ENCODE peak calls at places on chromosomes 1 and 21, in five cellular contexts. M is fibroblast of the aortic adventitia, U is IMR-90, S is mammary epithelial cell, L is upper lobe of right lung. Z is an unnamed sample.

GRCh38 chr1:92480200-92480812 is 6.4 kb downstream of the GFI1 start:
- DNase-seq in M (no peak), U (no peak), S (no peak), L (no peak), Z (no peak)

GRCh38 chr1:169707917-169708604 is 3.4 kb downstream of the SELL start:
- DNase-seq in M (no peak), U (no peak), S (no peak), L (no peak), Z (no peak)

GRCh38 chr1:169601096-169601881 is 15.0 kb upstream of the F5 start:
- DNase-seq in M (peak), U (peak), S (peak), L (no peak), Z (peak)

GRCh38 chr1:46533179-46533864 is 18.1 kb downstream of the KNCN start:
- DNase-seq in M (peak), U (peak), S (no peak), L (peak), Z (no peak)

GRCh38 chr1:167767794-167768193 is 46.0 kb downstream of the MPZL1 start:
- DNase-seq in M (no peak), U (no peak), S (no peak), L (no peak), Z (no peak)

GRCh38 chr1:38037481-38037939 is 9.1 kb downstream of the POU3F1 start:
- DNase-seq in M (peak), U (no peak), S (no peak), L (peak), Z (no peak)

GRCh38 chr1:38905985-38906384 is 24.6 kb upstream of the GJA9 start:
- DNase-seq in M (no peak), U (no peak), S (no peak), L (no peak), Z (no peak)

GRCh38 chr1:46735708-46736324 is 16.9 kb upstream of the EFCAB14 start:
- DNase-seq in M (peak), U (peak), S (peak), L (no peak), Z (peak)

GRCh38 chr1:3609016-3609768 is 2.1 kb downstream of the MEGF6 start:
- DNase-seq in M (no peak), U (no peak), S (no peak), L (no peak), Z (no peak)

GRCh38 chr1:10020668-10021067 is 12.1 kb upstream of the UBE4B start:
- DNase-seq in M (peak), U (no peak), S (no peak), L (no peak), Z (no peak)

GRCh38 chr1:6269271-6269996 is 8.5 kb upstream of the GPR153 start:
- DNase-seq in M (no peak), U (no peak), S (no peak), L (no peak), Z (no peak)

GRCh38 chr1:61133048-61134019 is 51.0 kb downstream of the NFIA start:
- DNase-seq in M (no peak), U (no peak), S (no peak), L (no peak), Z (no peak)

GRCh38 chr1:3278416-3279181 is 175.9 kb upstream of the ARHGEF16 start:
- DNase-seq in M (no peak), U (no peak), S (no peak), L (no peak), Z (no peak)

GRCh38 chr1:84387480-84388163 is 10.7 kb upstream of the DNASE2B start:
- DNase-seq in M (no peak), U (no peak), S (no peak), L (no peak), Z (no peak)

GRCh38 chr21:45431781-45432572 is 27.0 kb downstream of the COL18A1 start:
- DNase-seq in M (peak), U (peak), S (no peak), L (no peak), Z (no peak)

GRCh38 chr21:42565206-42565810 is 51.7 kb downstream of the SLC37A1 start:
- DNase-seq in M (no peak), U (no peak), S (no peak), L (peak), Z (no peak)

GRCh38 chr1:183374825-183375224 is 43.4 kb downstream of the NMNAT2 start:
- DNase-seq in M (no peak), U (no peak), S (no peak), L (no peak), Z (no peak)

GRCh38 chr1:52904590-52905375 is 16.8 kb downstream of the ECHDC2 start:
- DNase-seq in M (peak), U (no peak), S (no peak), L (no peak), Z (no peak)

GRCh38 chr21:35223480-35224156 is 174.5 kb upstream of the RUNX1 start:
- DNase-seq in M (no peak), U (no peak), S (no peak), L (no peak), Z (no peak)

DNA sequence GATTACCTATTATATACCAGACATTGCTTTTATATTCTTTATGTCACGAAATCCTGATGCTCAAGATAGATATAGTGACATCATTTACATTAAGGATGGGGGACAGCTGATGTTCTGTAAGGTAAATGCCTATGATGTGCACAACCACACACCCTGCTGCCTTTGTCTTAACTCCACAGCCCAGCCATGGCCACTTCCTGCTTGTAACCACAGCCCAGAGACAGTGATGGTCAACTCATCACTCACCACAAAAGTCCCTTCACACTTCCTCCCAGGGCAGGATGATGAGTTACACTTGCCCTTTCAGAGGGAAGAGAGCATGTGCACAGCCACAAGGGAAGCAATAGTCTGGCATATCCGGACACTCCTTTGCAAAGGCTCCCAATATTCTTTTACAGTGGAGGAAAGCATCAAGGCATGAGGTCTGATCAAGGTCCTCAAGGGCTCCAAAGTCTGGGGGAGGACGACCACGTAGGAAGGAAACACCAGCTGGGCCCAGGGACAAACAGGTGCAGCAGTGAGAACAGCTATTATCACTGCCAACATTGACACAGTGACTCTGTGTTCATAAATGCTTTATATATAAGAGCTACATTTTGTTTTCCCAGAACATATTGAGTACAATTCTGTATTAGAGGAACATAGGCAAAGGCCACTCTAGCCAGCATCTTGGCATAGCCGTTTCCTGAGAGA is 53.8 kb downstream of the PLPP3 start:
- DNase-seq in M (no peak), U (peak), S (peak), L (no peak), Z (no peak)
- TF ChIP-seq CTCF in M (no peak), U (no peak), S (no peak), L (no peak), Z (no peak)

GRCh38 chr1:25623007-25623406 is 6.4 kb downstream of the MAN1C1 start:
- DNase-seq in M (no peak), U (no peak), S (no peak), L (no peak), Z (no peak)

GRCh38 chr1:25623731-25624130 is 7.1 kb downstream of the MAN1C1 start:
- DNase-seq in M (no peak), U (no peak), S (no peak), L (no peak), Z (no peak)

GRCh38 chr1:25624604-25625003 is 8.0 kb downstream of the MAN1C1 start:
- DNase-seq in M (no peak), U (no peak), S (no peak), L (no peak), Z (no peak)

GRCh38 chr1:25622526-25622925 is 5.9 kb downstream of the MAN1C1 start:
- DNase-seq in M (no peak), U (no peak), S (no peak), L (no peak), Z (no peak)

DNA sequence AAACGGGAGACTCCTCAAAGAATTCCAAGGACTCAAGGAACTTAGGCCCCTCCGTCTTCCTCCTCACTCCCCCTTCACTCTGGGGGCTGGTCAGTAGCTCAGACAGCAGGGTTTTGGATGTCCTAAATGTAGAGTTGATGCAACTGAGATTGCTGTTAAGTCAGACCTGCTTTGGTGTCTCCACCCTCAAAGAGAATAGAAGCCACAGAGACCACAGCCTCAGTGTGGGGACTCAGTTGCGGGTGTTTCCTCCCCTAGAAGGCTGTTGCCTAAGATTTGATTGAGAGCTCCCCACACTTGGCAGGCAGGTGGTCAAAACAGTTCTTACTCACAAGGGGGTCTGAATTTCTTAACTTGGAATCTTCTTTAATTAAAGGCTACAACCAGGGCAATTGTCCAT is 7.6 kb downstream of the MAN1C1 start:
- DNase-seq in M (no peak), U (no peak), S (no peak), L (no peak), Z (no peak)
- H3K4me3 ChIP-seq in M (no peak), U (no peak), S (no peak), L (no peak), Z (no peak)

DNA sequence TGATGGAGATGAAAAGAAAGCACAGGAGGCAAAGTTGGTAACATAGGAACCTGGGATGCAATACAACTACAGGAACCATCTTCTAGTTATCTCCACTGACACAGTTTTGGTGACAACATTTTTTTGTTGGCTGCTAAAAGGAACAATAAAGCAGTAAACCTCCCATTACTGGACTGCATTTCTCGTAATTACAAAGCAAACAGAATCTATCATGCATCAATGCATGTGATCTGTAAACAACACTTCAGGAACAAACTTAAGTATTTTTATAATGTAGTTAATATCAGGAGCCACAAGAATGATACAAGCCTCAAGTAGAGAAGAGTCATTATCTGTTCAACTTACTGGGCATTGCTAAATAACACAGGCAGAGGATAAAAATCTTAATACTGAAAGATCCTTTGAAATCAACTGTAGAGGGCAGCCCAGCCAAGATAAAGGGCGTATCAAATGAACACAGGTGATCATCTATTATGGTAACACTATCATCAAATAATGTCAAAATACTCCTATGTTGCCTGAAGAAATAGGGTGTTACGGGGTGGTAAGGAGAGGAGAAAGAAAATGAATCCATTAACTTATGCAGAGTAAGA is 193.3 kb downstream of the EIF4G3 start:
- DNase-seq in M (no peak), U (no peak), S (no peak), L (no peak), Z (no peak)
- TF ChIP-seq CTCF in M (no peak), U (peak), S (no peak), L (no peak), Z (no peak)

GRCh38 chr1:228404107-228404720 is 2.4 kb downstream of the TRIM11 start:
- DNase-seq in M (no peak), U (no peak), S (no peak), L (peak), Z (no peak)
- H3K4me3 ChIP-seq in M (peak), U (no peak), S (peak), L (peak), Z (no peak)

GRCh38 chr1:8408151-8408839 is 90.4 kb downstream of the SLC45A1 start:
- DNase-seq in M (peak), U (peak), S (no peak), L (no peak), Z (peak)
- TF ChIP-seq CTCF in M (no peak), U (no peak), S (no peak), L (no peak), Z (no peak)

GRCh38 chr1:22055463-22055862 is 3.0 kb downstream of the CDC42 start:
- DNase-seq in M (no peak), U (no peak), S (no peak), L (no peak), Z (no peak)

GRCh38 chr1:22053861-22054770 is 1.6 kb downstream of the CDC42 start:
- DNase-seq in M (no peak), U (peak), S (peak), L (no peak), Z (no peak)

GRCh38 chr1:22057861-22058260 is 5.4 kb downstream of the CDC42 start:
- DNase-seq in M (no peak), U (no peak), S (no peak), L (no peak), Z (no peak)

GRCh38 chr1:22056921-22057320 is 4.4 kb downstream of the CDC42 start:
- DNase-seq in M (no peak), U (no peak), S (no peak), L (no peak), Z (no peak)

DNA sequence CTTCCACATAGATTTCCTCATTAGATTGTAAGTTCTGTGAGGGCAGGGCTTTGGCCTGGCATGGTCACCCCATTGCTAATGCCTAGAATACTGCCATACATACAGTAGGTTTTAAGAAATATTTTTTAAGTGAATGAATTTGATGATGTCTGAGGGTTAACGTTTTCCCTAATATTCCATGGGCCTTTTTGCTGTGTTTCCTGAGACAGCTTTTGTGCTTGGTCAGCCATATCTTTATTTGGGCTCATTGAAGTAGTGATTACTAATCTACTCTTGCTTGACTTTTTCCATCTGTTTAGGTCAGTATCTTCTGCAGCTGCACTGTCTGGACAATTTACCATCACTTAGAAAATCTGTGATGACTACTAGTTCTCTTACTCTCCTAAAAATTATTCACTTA is 3.5 kb downstream of the CDC42 start:
- DNase-seq in M (no peak), U (peak), S (no peak), L (no peak), Z (no peak)
- H3K4me3 ChIP-seq in M (no peak), U (no peak), S (no peak), L (no peak), Z (no peak)

GRCh38 chr1:111015222-111015621 is 51.5 kb upstream of the LRIF1 start:
- DNase-seq in M (no peak), U (no peak), S (no peak), L (no peak), Z (no peak)
- TF ChIP-seq CTCF in M (no peak), U (no peak), S (no peak), L (no peak), Z (no peak)

GRCh38 chr1:145891587-145892485 is 6.2 kb upstream of the ANKRD35 start:
- DNase-seq in M (peak), U (peak), S (peak), L (peak), Z (peak)

GRCh38 chr1:145891143-145891542 is 5.5 kb upstream of the ANKRD35 start:
- DNase-seq in M (peak), U (peak), S (peak), L (no peak), Z (peak)

GRCh38 chr1:145889722-145890121 is 4.1 kb upstream of the ANKRD35 start:
- DNase-seq in M (no peak), U (no peak), S (no peak), L (no peak), Z (no peak)

GRCh38 chr1:145893306-145894055 is 7.8 kb upstream of the ANKRD35 start:
- DNase-seq in M (no peak), U (no peak), S (no peak), L (peak), Z (no peak)

GRCh38 chr1:145892486-145893087 is 6.9 kb upstream of the ANKRD35 start:
- DNase-seq in M (peak), U (peak), S (no peak), L (peak), Z (peak)
- H3K4me3 ChIP-seq in M (peak), U (no peak), S (no peak), L (peak), Z (peak)

GRCh38 chr1:66925558-66925910 is 744 bp downstream of the MIER1 start:
- DNase-seq in M (no peak), U (no peak), S (no peak), L (no peak), Z (no peak)
- TF ChIP-seq CTCF in M (no peak), U (no peak), S (no peak), L (peak), Z (no peak)